ENCODE peak calls at places on chromosomes 4 and X, in four cellular contexts. D is nephron progenitor cell, S is body of pancreas, F is NCI-H748 treated with DMSO at 0.1 percent for 48 hours. L is an unnamed sample.

GRCh38 chr4:53076335-53076958 is 214.3 kb downstream of the RASL11B start:
- DNase-seq in D (no peak), F (no peak), S (no peak), L (no peak)

GRCh38 chrX:41922694-41923171 is 621 bp downstream of the CASK start:
- DNase-seq in D (peak; percentile 55), S (peak; percentile 23), F (peak; percentile 23), L (no peak)

GRCh38 chrX:142854970-142855369 is 170.8 kb upstream of the SPANXN4 start:
- DNase-seq in D (no peak), F (no peak), S (no peak), L (no peak)

GRCh38 chr4:139955600-139955999 is 198.4 kb downstream of the MAML3 start:
- DNase-seq in D (no peak), F (no peak), S (no peak), L (no peak)

GRCh38 chr4:27917381-27917780 is 1056.7 kb downstream of the STIM2 start:
- DNase-seq in D (no peak), F (no peak), S (no peak), L (no peak)

GRCh38 chr4:9916346-9916745 is 105.0 kb downstream of the SLC2A9 start:
- DNase-seq in S (no peak), F (no peak), D (no peak), L (no peak)

GRCh38 chr4:18214656-18215055 is 193.1 kb upstream of the LCORL start:
- DNase-seq in F (no peak), S (no peak), D (peak; percentile 3), L (no peak)

GRCh38 chr4:140239311-140239710 is 85.3 kb upstream of the MAML3 start:
- DNase-seq in D (no peak), F (no peak), S (no peak), L (no peak)

GRCh38 chr4:93469560-93469959 is 359.0 kb upstream of the ATOH1 start:
- DNase-seq in S (no peak), D (no peak), F (peak; percentile 13), L (no peak)

GRCh38 chrX:4876268-4876667 is 1162.8 kb upstream of the PRKX start:
- DNase-seq in S (no peak), D (no peak), F (no peak), L (no peak)

GRCh38 chrX:129726307-129727111 is 12.3 kb upstream of the XPNPEP2 start:
- DNase-seq in S (peak; percentile 61), F (peak; percentile 27), D (peak; percentile 70), L (peak; percentile 65)

GRCh38 chr4:106114284-106114683 is 201.7 kb downstream of the TBCK start:
- DNase-seq in S (no peak), F (no peak), D (no peak), L (no peak)

GRCh38 chr4:159271857-159272256 is 169.0 kb downstream of the RAPGEF2 start:
- DNase-seq in D (no peak), F (no peak), S (no peak), L (no peak)

GRCh38 chrX:53223955-53224859 is 800 bp downstream of the KDM5C start:
- DNase-seq in S (peak; percentile 13), F (no peak), D (peak; percentile 30), L (no peak)

GRCh38 chr4:73687414-73687813 is 53.0 kb upstream of the CXCL8 start:
- DNase-seq in S (no peak), D (no peak), F (no peak), L (no peak)

GRCh38 chrX:150362599-150363481 is at the start of gene MAMLD1:
- DNase-seq in S (peak; percentile 71), D (peak; percentile 53), F (no peak), L (peak; percentile 70)

GRCh38 chr4:122172266-122172665 is 20.1 kb downstream of the BLTP1 start:
- DNase-seq in D (no peak), F (no peak), S (no peak), L (no peak)

GRCh38 chr4:1169691-1170096 is 2.7 kb downstream of the SPON2 start:
- DNase-seq in S (no peak), F (no peak), D (no peak), L (no peak)

GRCh38 chr4:113945906-113946305 is 33.5 kb downstream of the ARSJ start:
- DNase-seq in F (no peak), S (no peak), D (no peak), L (no peak)

GRCh38 chr4:14749910-14750309 is 252.4 kb upstream of the CPEB2 start:
- DNase-seq in F (peak; percentile 34), S (peak; percentile 33), D (no peak), L (peak; percentile 60)

GRCh38 chrX:19877431-19877830 is 10.0 kb downstream of the SH3KBP1 start:
- DNase-seq in F (no peak), D (no peak), S (no peak), L (no peak)